ENCODE peak calls at places on chromosomes 11 and 22, in ten cellular contexts. J, D, L, G, U, F, N, A, T and C are unnamed samples.

GRCh38 chr22:39311592-39312400 is 7.6 kb downstream of the RPL3 start:
- DNase-seq in D (no peak), L (no peak), U (no peak), F (no peak), J (peak; percentile 50), G (peak; percentile 37), N (no peak), A (peak; percentile 43), T (no peak), C (no peak)

GRCh38 chr11:123180166-123180565 is 14.9 kb downstream of the CLMP start:
- DNase-seq in J (no peak), G (peak; percentile 42), N (no peak), U (no peak), A (no peak), F (no peak), L (no peak), D (peak; percentile 52), T (no peak), C (peak; percentile 53)

GRCh38 chr22:28769394-28770085 is 3.0 kb upstream of the CCDC117 start:
- DNase-seq in J (no peak), L (no peak), U (no peak), G (no peak), N (no peak), F (no peak), T (no peak), D (no peak), A (no peak), C (no peak)

GRCh38 chr22:33985506-33985905 is 65.2 kb upstream of the LARGE1 start:
- DNase-seq in D (no peak), J (no peak), N (no peak), U (no peak), G (no peak), L (no peak), A (no peak), F (no peak), T (no peak), C (no peak)

GRCh38 chr11:43919852-43920597 is 22.4 kb upstream of the C11orf96 start:
- DNase-seq in J (no peak), T (no peak), D (no peak), U (no peak), G (no peak), A (no peak), L (no peak), N (no peak), F (no peak), C (no peak)

GRCh38 chr22:43066844-43067385 is 22.3 kb downstream of the TTLL1 start:
- DNase-seq in N (no peak), F (no peak), G (peak; percentile 73), T (no peak), U (no peak), D (peak; percentile 69), J (no peak), L (no peak), A (no peak), C (peak; percentile 32)

GRCh38 chr11:10302294-10302743 is 2.6 kb upstream of the ADM start:
- DNase-seq in T (no peak), A (peak; percentile 65), L (no peak), F (no peak), U (peak; percentile 19), D (no peak), J (no peak), N (no peak), G (peak; percentile 34), C (no peak)

GRCh38 chr11:47177229-47177845 is 658 bp upstream of the ARFGAP2 start:
- DNase-seq in U (peak; percentile 72), T (peak; percentile 77), J (no peak), L (peak; percentile 81), G (peak; percentile 82), D (peak; percentile 73), F (peak; percentile 62), A (peak; percentile 81), N (peak; percentile 94), C (peak; percentile 78)

GRCh38 chr11:75200051-75200450 is 40.5 kb upstream of the TPBGL start:
- DNase-seq in N (no peak), J (no peak), A (no peak), D (no peak), F (no peak), L (no peak), T (peak; percentile 67), U (no peak), G (no peak), C (no peak)

GRCh38 chr11:38411149-38411548 is 1813.1 kb upstream of the RAG2 start:
- DNase-seq in U (no peak), F (no peak), L (no peak), T (no peak), G (no peak), J (no peak), N (no peak), D (no peak), A (no peak), C (no peak)

GRCh38 chr11:14809466-14809865 is 82.6 kb downstream of the CYP2R1 start:
- DNase-seq in D (no peak), F (no peak), T (no peak), U (no peak), N (no peak), A (no peak), L (no peak), J (no peak), G (no peak), C (no peak)

GRCh38 chr11:126419801-126420729 is 64.6 kb downstream of the ST3GAL4 start:
- DNase-seq in D (no peak), N (no peak), G (no peak), A (no peak), F (no peak), U (no peak), J (peak; percentile 32), T (no peak), L (no peak), C (no peak)

GRCh38 chr11:93986716-93987115 is 34.4 kb upstream of the HEPHL1 start:
- DNase-seq in D (peak; percentile 77), U (no peak), L (peak; percentile 14), J (no peak), A (peak; percentile 69), T (no peak), N (no peak), G (peak; percentile 83), F (no peak), C (peak; percentile 4)

GRCh38 chr11:21622995-21623394 is 569.9 kb upstream of the ANO5 start:
- DNase-seq in N (no peak), T (no peak), J (no peak), A (no peak), D (no peak), L (no peak), F (no peak), U (peak; percentile 59), G (no peak), C (no peak)

GRCh38 chr22:45867118-45867905 is 109.7 kb downstream of the WNT7B start:
- DNase-seq in N (no peak), J (no peak), A (no peak), F (no peak), L (no peak), G (no peak), U (peak; percentile 70), T (no peak), D (no peak), C (no peak)
- TF ChIP-seq CTCF in N (no peak), J (no peak), A (no peak), F (no peak), L (no peak), G (no peak), U (peak; percentile 29), T (peak; percentile 23), D (no peak), C (peak; percentile 12)

GRCh38 chr11:64868904-64869570 is 9.4 kb downstream of the EHD1 start:
- DNase-seq in L (peak; percentile 60), N (no peak), J (no peak), F (no peak), A (no peak), D (peak; percentile 96), U (peak; percentile 65), T (no peak), G (peak; percentile 91), C (peak; percentile 90)
- H3K4me3 ChIP-seq in L (peak overlapping the region; percentile 0), N (peak overlapping the region; percentile 21), J (no peak overlapping the region), F (no peak overlapping the region), A (no peak overlapping the region), D (no peak overlapping the region), U (no peak overlapping the region), T (no peak overlapping the region), G (no peak overlapping the region), C (no peak overlapping the region)

GRCh38 chr11:1538153-1538552 is 33.9 kb downstream of the DUSP8 start:
- DNase-seq in F (no peak), N (no peak), A (no peak), D (no peak), L (no peak), G (no peak), U (no peak), J (no peak), T (no peak), C (no peak)

GRCh38 chr11:1534682-1535081 is 37.4 kb downstream of the DUSP8 start:
- DNase-seq in U (no peak), J (no peak), G (no peak), N (no peak), T (no peak), A (no peak), L (no peak), F (peak; percentile 34), D (peak; percentile 50), C (peak; percentile 62)

GRCh38 chr11:1533342-1533725 is 38.7 kb downstream of the DUSP8 start:
- DNase-seq in N (no peak), J (no peak), D (no peak), G (no peak), L (no peak), F (no peak), U (no peak), T (peak; percentile 14), A (no peak), C (no peak)

GRCh38 chr11:1534171-1534570 is 37.9 kb downstream of the DUSP8 start:
- DNase-seq in U (no peak), F (no peak), J (no peak), N (no peak), D (no peak), L (no peak), A (no peak), T (peak; percentile 18), G (no peak), C (no peak)

GRCh38 chr11:1536065-1536843 is 35.8 kb downstream of the DUSP8 start:
- DNase-seq in J (no peak), L (no peak), D (no peak), A (no peak), G (peak; percentile 42), F (no peak), U (peak; percentile 84), N (no peak), T (no peak), C (no peak)
- TF ChIP-seq CTCF in J (no peak), L (no peak), D (no peak), A (no peak), G (no peak), F (no peak), U (no peak), N (no peak), T (no peak), C (no peak)

DNA sequence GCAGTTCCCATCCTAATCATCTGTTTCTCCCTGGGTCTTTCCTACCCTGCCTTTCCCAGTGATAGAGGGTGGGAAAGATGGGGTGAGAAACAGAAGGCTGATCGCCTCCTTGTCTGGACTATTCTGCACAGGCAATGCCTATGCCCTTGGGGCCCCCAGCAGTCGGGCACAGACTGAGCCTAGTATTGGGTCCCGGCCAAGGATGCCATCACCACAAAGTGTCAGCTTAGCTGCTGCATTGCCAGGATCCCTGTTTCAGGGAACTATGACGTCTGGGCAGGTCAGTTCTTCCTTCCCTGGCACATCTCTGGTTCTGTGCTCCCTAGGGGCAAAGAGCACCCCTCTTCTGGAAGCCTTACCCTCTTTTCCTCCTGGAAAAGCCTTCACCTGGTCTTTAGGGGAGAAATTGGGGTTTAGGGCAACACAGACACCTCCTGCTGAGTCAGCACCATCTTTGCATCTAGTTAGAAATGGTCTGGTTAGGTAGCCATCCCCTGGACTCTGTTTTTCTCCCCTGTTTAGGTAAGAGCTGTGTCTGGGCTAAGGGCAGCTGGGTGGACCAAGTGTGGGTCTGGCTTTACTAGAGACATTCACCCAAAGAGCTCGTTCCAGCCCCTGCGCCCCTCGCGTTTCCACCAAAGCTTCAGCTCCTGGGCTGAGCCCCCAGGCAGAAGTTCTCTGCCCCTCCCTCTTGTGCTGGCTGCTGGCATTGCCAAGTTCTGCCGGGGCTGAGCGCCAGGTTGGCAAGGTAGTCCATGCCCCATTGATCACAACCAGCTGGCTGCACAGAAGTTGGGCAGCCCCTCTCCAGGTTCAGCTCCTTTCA is 2.0 kb downstream of the ADAMTS8 start:
- DNase-seq in T (no peak), N (no peak), F (no peak), L (no peak), A (no peak), J (no peak), G (no peak), D (no peak), U (no peak), C (no peak)
- H3K4me3 ChIP-seq in T (no peak overlapping the region), N (no peak overlapping the region), F (peak overlapping the region; percentile 53), L (no peak overlapping the region), A (no peak overlapping the region), J (no peak overlapping the region), G (no peak overlapping the region), D (no peak overlapping the region), U (no peak overlapping the region), C (no peak overlapping the region)